ENCODE peak calls at places on chromosomes 12 and 14, in four cellular contexts. One of them, this sample, is unnamed.

GRCh38 chr12:116423053-116423452 is 136.1 kb upstream of the MAP1LC3B2 start:
- DNase-seq in activated CD4-positive, alpha-beta T cell treated with anti-CD3 and anti-CD28 coated beads, Interleukin-2, amount 50 U/mL, for 48 hours: no peak
- DNase-seq in lower lobe of right lung: no peak
- DNase-seq in dermis microvascular lymphatic vessel endothelial cell: no peak
- DNase-seq in this sample: no peak

GRCh38 chr14:105307052-105307727 is 6.4 kb upstream of the BRF1 start:
- DNase-seq in dermis microvascular lymphatic vessel endothelial cell: no peak
- DNase-seq in activated CD4-positive, alpha-beta T cell treated with anti-CD3 and anti-CD28 coated beads, Interleukin-2, amount 50 U/mL, for 48 hours: no peak
- DNase-seq in lower lobe of right lung: no peak
- DNase-seq in this sample: no peak

GRCh38 chr12:40569626-40570179 is 122.5 kb upstream of the CNTN1 start:
- DNase-seq in dermis microvascular lymphatic vessel endothelial cell: no peak
- DNase-seq in activated CD4-positive, alpha-beta T cell treated with anti-CD3 and anti-CD28 coated beads, Interleukin-2, amount 50 U/mL, for 48 hours: no peak
- DNase-seq in lower lobe of right lung: no peak
- DNase-seq in this sample: no peak

GRCh38 chr12:26810330-26810729 is 22.7 kb downstream of the ITPR2 start:
- DNase-seq in dermis microvascular lymphatic vessel endothelial cell: peak
- DNase-seq in lower lobe of right lung: no peak
- DNase-seq in activated CD4-positive, alpha-beta T cell treated with anti-CD3 and anti-CD28 coated beads, Interleukin-2, amount 50 U/mL, for 48 hours: no peak
- DNase-seq in this sample: no peak

GRCh38 chr12:89801284-89801683 is 92.6 kb upstream of the ATP2B1 start:
- DNase-seq in dermis microvascular lymphatic vessel endothelial cell: no peak
- DNase-seq in lower lobe of right lung: no peak
- DNase-seq in activated CD4-positive, alpha-beta T cell treated with anti-CD3 and anti-CD28 coated beads, Interleukin-2, amount 50 U/mL, for 48 hours: no peak
- DNase-seq in this sample: no peak

GRCh38 chr12:64687816-64688599 is 71.2 kb downstream of the GNS start:
- DNase-seq in activated CD4-positive, alpha-beta T cell treated with anti-CD3 and anti-CD28 coated beads, Interleukin-2, amount 50 U/mL, for 48 hours: no peak
- DNase-seq in lower lobe of right lung: no peak
- DNase-seq in dermis microvascular lymphatic vessel endothelial cell: no peak
- DNase-seq in this sample: no peak

GRCh38 chr12:113831486-113831885 is 134.6 kb downstream of the RBM19 start:
- DNase-seq in activated CD4-positive, alpha-beta T cell treated with anti-CD3 and anti-CD28 coated beads, Interleukin-2, amount 50 U/mL, for 48 hours: no peak
- DNase-seq in dermis microvascular lymphatic vessel endothelial cell: peak
- DNase-seq in lower lobe of right lung: no peak
- DNase-seq in this sample: no peak

GRCh38 chr12:65742481-65742971 is 81.8 kb upstream of the HMGA2 start:
- DNase-seq in activated CD4-positive, alpha-beta T cell treated with anti-CD3 and anti-CD28 coated beads, Interleukin-2, amount 50 U/mL, for 48 hours: no peak
- DNase-seq in dermis microvascular lymphatic vessel endothelial cell: no peak
- DNase-seq in lower lobe of right lung: no peak
- DNase-seq in this sample: no peak

GRCh38 chr12:630656-631632 is 32.3 kb downstream of the NINJ2 start:
- DNase-seq in lower lobe of right lung: peak
- DNase-seq in activated CD4-positive, alpha-beta T cell treated with anti-CD3 and anti-CD28 coated beads, Interleukin-2, amount 50 U/mL, for 48 hours: peak
- DNase-seq in dermis microvascular lymphatic vessel endothelial cell: no peak
- DNase-seq in this sample: no peak

GRCh38 chr14:23916446-23916845 is 37.1 kb upstream of the DHRS4 start:
- DNase-seq in activated CD4-positive, alpha-beta T cell treated with anti-CD3 and anti-CD28 coated beads, Interleukin-2, amount 50 U/mL, for 48 hours: no peak
- DNase-seq in lower lobe of right lung: no peak
- DNase-seq in dermis microvascular lymphatic vessel endothelial cell: no peak
- DNase-seq in this sample: no peak